ENCODE peak calls at places on chromosome 9, in six cellular contexts. One of them, this sample, is unnamed.

GRCh38 chr9:79796411-79796810 is 224.6 kb downstream of the TLE4 start:
- DNase-seq in fibroblast of lung: no peak
- DNase-seq in GM20000: no peak
- DNase-seq in progenitor cell of endocrine pancreas: no peak
- DNase-seq in HFFc6: no peak
- DNase-seq in pancreas: no peak
- DNase-seq in this sample: no peak

GRCh38 chr9:100499460-100499859 is 26.5 kb downstream of the TMEFF1 start:
- DNase-seq in progenitor cell of endocrine pancreas: no peak
- DNase-seq in pancreas: no peak
- DNase-seq in GM20000: no peak
- DNase-seq in HFFc6: no peak
- DNase-seq in fibroblast of lung: no peak
- DNase-seq in this sample: no peak

GRCh38 chr9:127693697-127694096 is 13.1 kb upstream of the CFAP157 start:
- DNase-seq in fibroblast of lung: no peak
- DNase-seq in HFFc6: no peak
- DNase-seq in pancreas: no peak
- DNase-seq in GM20000: no peak
- DNase-seq in progenitor cell of endocrine pancreas: no peak
- DNase-seq in this sample: no peak

GRCh38 chr9:107711528-107711927 is 222.0 kb upstream of the KLF4 start:
- DNase-seq in pancreas: peak; percentile 15
- DNase-seq in HFFc6: peak; percentile 74
- DNase-seq in GM20000: no peak
- DNase-seq in progenitor cell of endocrine pancreas: no peak
- DNase-seq in fibroblast of lung: peak; percentile 87
- DNase-seq in this sample: no peak

GRCh38 chr9:123763910-123764588 is 165.9 kb downstream of the DENND1A start:
- DNase-seq in GM20000: no peak
- DNase-seq in pancreas: no peak
- DNase-seq in progenitor cell of endocrine pancreas: no peak
- DNase-seq in fibroblast of lung: peak; percentile 42
- DNase-seq in HFFc6: peak; percentile 81
- DNase-seq in this sample: no peak

GRCh38 chr9:3474821-3475220 is 51.0 kb downstream of the RFX3 start:
- DNase-seq in progenitor cell of endocrine pancreas: no peak
- DNase-seq in pancreas: no peak
- DNase-seq in fibroblast of lung: no peak
- DNase-seq in GM20000: no peak
- DNase-seq in HFFc6: no peak
- DNase-seq in this sample: no peak

GRCh38 chr9:33468797-33469621 is 4.7 kb downstream of the NOL6 start:
- DNase-seq in progenitor cell of endocrine pancreas: no peak
- DNase-seq in HFFc6: no peak
- DNase-seq in fibroblast of lung: no peak
- DNase-seq in pancreas: peak; percentile 4
- DNase-seq in GM20000: no peak
- DNase-seq in this sample: no peak

GRCh38 chr9:5671711-5672353 is 42.9 kb downstream of the RIC1 start:
- DNase-seq in fibroblast of lung: no peak
- DNase-seq in pancreas: no peak
- DNase-seq in HFFc6: no peak
- DNase-seq in progenitor cell of endocrine pancreas: no peak
- DNase-seq in GM20000: no peak
- DNase-seq in this sample: no peak

GRCh38 chr9:114606597-114607207 is 4.4 kb upstream of the TMEM268 start:
- DNase-seq in fibroblast of lung: peak; percentile 89
- DNase-seq in GM20000: no peak
- DNase-seq in progenitor cell of endocrine pancreas: no peak
- DNase-seq in HFFc6: peak; percentile 33
- DNase-seq in pancreas: peak; percentile 58
- DNase-seq in this sample: no peak

GRCh38 chr9:135474915-135475314 is 4.7 kb upstream of the PPP1R26 start:
- DNase-seq in progenitor cell of endocrine pancreas: peak; percentile 41
- DNase-seq in GM20000: no peak
- DNase-seq in pancreas: no peak
- DNase-seq in fibroblast of lung: peak; percentile 4
- DNase-seq in HFFc6: peak; percentile 37
- DNase-seq in this sample: no peak

GRCh38 chr9:109652112-109652511 is 127.9 kb upstream of the PALM2AKAP2 start:
- DNase-seq in fibroblast of lung: peak; percentile 59
- DNase-seq in GM20000: no peak
- DNase-seq in HFFc6: no peak
- DNase-seq in pancreas: no peak
- DNase-seq in progenitor cell of endocrine pancreas: no peak
- DNase-seq in this sample: no peak

GRCh38 chr9:109653470-109653869 is 126.5 kb upstream of the PALM2AKAP2 start:
- DNase-seq in GM20000: no peak
- DNase-seq in progenitor cell of endocrine pancreas: no peak
- DNase-seq in fibroblast of lung: no peak
- DNase-seq in pancreas: no peak
- DNase-seq in HFFc6: no peak
- DNase-seq in this sample: no peak

GRCh38 chr9:109652971-109653370 is 127.0 kb upstream of the PALM2AKAP2 start:
- DNase-seq in GM20000: no peak
- DNase-seq in fibroblast of lung: peak; percentile 43
- DNase-seq in pancreas: no peak
- DNase-seq in HFFc6: peak; percentile 27
- DNase-seq in progenitor cell of endocrine pancreas: no peak
- DNase-seq in this sample: no peak
- TF ChIP-seq CTCF in GM20000: no peak
- TF ChIP-seq CTCF in fibroblast of lung: peak; percentile 56
- TF ChIP-seq CTCF in pancreas: no peak
- TF ChIP-seq CTCF in HFFc6: peak; percentile 69
- TF ChIP-seq CTCF in progenitor cell of endocrine pancreas: peak; percentile 29
- TF ChIP-seq CTCF in this sample: no peak

GRCh38 chr9:292915-293314 is 78.2 kb downstream of the DOCK8 start:
- DNase-seq in fibroblast of lung: no peak
- DNase-seq in HFFc6: no peak
- DNase-seq in GM20000: no peak
- DNase-seq in pancreas: no peak
- DNase-seq in progenitor cell of endocrine pancreas: no peak
- DNase-seq in this sample: no peak
- TF ChIP-seq CTCF in fibroblast of lung: no peak
- TF ChIP-seq CTCF in HFFc6: peak; percentile 6
- TF ChIP-seq CTCF in GM20000: no peak
- TF ChIP-seq CTCF in pancreas: no peak
- TF ChIP-seq CTCF in progenitor cell of endocrine pancreas: peak; percentile 34
- TF ChIP-seq CTCF in this sample: no peak

DNA sequence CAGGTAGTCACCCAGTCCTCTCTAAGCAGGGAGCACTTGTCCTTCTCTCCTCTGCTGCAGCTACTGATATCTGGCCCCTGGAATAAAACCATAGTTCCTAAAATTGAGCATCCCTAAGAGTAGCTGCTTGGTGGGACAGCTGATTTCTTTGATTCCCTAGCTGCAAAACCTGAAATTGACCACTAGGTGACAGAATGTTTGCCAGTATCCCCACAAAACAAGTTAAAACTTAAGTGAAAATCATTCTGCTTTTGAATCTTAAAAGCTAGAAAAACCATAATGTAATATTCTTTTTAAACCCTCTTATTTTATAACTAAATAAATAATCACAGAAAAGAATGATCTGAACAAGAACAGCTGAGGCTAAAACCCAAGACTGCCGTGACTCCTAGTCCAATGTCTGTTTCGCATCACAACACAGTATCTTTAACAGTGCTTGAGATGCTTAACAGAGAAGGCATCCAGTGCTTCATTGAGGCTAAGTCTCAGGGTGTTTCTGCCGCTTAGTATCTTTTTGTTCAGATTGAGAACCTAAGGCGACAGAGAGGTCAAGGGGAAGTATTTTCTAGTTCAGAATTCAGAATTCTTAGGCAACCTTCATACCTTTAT is 24.4 kb upstream of the TAL2 start:
- DNase-seq in pancreas: no peak
- DNase-seq in fibroblast of lung: peak; percentile 4
- DNase-seq in progenitor cell of endocrine pancreas: no peak
- DNase-seq in GM20000: no peak
- DNase-seq in HFFc6: peak; percentile 20
- DNase-seq in this sample: no peak
- TF ChIP-seq CTCF in pancreas: no peak
- TF ChIP-seq CTCF in fibroblast of lung: peak; percentile 48
- TF ChIP-seq CTCF in progenitor cell of endocrine pancreas: peak; percentile 56
- TF ChIP-seq CTCF in GM20000: peak; percentile 23
- TF ChIP-seq CTCF in HFFc6: peak; percentile 84
- TF ChIP-seq CTCF in this sample: peak; percentile 26

GRCh38 chr9:131094622-131095021 is 1.7 kb upstream of the AIF1L start:
- DNase-seq in fibroblast of lung: peak; percentile 77
- DNase-seq in HFFc6: peak; percentile 25
- DNase-seq in pancreas: no peak
- DNase-seq in GM20000: no peak
- DNase-seq in progenitor cell of endocrine pancreas: no peak
- DNase-seq in this sample: no peak
- TF ChIP-seq CTCF in fibroblast of lung: no peak
- TF ChIP-seq CTCF in HFFc6: no peak
- TF ChIP-seq CTCF in pancreas: no peak
- TF ChIP-seq CTCF in GM20000: no peak
- TF ChIP-seq CTCF in progenitor cell of endocrine pancreas: no peak
- TF ChIP-seq CTCF in this sample: no peak

DNA sequence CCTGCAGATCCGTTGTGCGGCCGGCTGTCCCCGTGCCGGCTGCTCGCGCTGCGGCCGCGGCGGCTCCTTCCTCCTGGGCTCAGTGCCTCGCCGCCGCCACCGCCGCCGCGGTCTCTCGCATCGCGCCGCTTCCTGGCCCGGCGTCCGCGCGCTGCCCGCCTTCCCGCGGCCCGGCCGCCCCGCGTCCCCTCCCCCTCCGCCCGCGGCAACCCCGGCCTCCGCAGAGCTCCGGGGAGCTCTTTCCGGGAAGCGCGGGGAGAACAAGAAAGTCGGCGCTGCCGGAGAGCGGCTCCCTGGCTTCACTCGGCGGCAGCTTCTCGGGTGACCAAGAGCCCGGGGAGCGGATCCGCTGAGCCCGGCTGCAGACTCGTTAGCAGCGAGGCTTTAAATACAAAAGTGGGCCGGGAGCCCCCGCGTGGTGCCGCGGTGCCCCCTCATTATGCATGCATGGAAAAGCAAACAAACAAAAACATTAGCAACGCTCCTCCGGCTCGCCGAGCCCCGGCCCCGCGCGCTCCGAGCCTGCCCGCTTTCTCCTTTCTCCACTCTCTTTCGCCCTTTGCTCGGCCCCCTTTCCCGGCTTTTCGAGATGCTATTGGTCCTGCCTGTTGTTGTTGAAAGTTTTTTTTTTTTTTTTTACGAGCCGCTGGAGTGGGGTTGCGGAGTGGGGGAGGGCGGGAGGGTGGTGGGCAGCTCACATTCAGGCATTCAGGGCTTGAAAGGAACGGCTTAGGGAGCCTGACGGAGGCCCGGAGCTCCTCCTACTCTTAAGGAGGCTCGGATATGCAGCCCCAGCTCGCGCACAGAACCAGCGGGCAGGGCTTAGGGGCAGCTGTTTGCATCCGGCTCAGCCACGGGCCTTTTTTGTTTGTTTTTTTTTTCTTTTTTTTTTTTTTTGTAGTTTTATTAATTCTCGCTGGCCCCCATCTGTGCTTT is at the start of gene GAS1:
- DNase-seq in GM20000: peak; percentile 62
- DNase-seq in pancreas: peak; percentile 86
- DNase-seq in HFFc6: peak; percentile 84
- DNase-seq in fibroblast of lung: peak; percentile 98
- DNase-seq in progenitor cell of endocrine pancreas: peak; percentile 66
- DNase-seq in this sample: peak; percentile 57
- TF ChIP-seq CTCF in GM20000: no peak
- TF ChIP-seq CTCF in pancreas: no peak
- TF ChIP-seq CTCF in HFFc6: no peak
- TF ChIP-seq CTCF in fibroblast of lung: no peak
- TF ChIP-seq CTCF in progenitor cell of endocrine pancreas: no peak
- TF ChIP-seq CTCF in this sample: no peak

GRCh38 chr9:37966443-37967271 is 62.7 kb upstream of the SLC25A51 start:
- DNase-seq in pancreas: peak; percentile 75
- DNase-seq in HFFc6: no peak
- DNase-seq in GM20000: no peak
- DNase-seq in progenitor cell of endocrine pancreas: no peak
- DNase-seq in fibroblast of lung: no peak
- DNase-seq in this sample: peak; percentile 33
- TF ChIP-seq CTCF in pancreas: no peak
- TF ChIP-seq CTCF in HFFc6: no peak
- TF ChIP-seq CTCF in GM20000: no peak
- TF ChIP-seq CTCF in progenitor cell of endocrine pancreas: no peak
- TF ChIP-seq CTCF in fibroblast of lung: no peak
- TF ChIP-seq CTCF in this sample: no peak

This sample was measured in natural killer cell.